ENCODE peak calls at places on chromosomes 4 and X, in seven cellular contexts. I is fibroblast of lung, M is PC-3, E is IMR-90, Y is GM23248, D is mesendoderm, R is endothelial cell of umbilical vein. Q is an unnamed sample.

GRCh38 chr4:15255537-15255936 is 172.3 kb upstream of the C1QTNF7 start:
- DNase-seq in I (no peak), M (no peak), E (no peak), Y (no peak), D (peak; percentile 14), R (no peak), Q (no peak)

GRCh38 chr4:104896623-104897296 is 249.9 kb upstream of the TET2 start:
- DNase-seq in I (peak; percentile 40), M (no peak), E (no peak), Y (no peak), D (no peak), R (no peak), Q (peak; percentile 56)

GRCh38 chr4:118417325-118417724 is 64.5 kb upstream of the PRSS12 start:
- DNase-seq in I (peak; percentile 75), M (no peak), E (peak; percentile 85), Y (peak; percentile 70), D (no peak), R (no peak), Q (peak; percentile 93)

GRCh38 chrX:41512394-41512793 is 65.3 kb downstream of the NYX start:
- DNase-seq in I (no peak), M (no peak), E (no peak), Y (no peak), D (no peak), R (no peak), Q (no peak)

GRCh38 chr4:27050731-27051130 is 190.1 kb downstream of the STIM2 start:
- DNase-seq in I (no peak), M (no peak), E (no peak), Y (no peak), D (no peak), R (no peak), Q (no peak)

GRCh38 chr4:2800691-2801596 is 8.1 kb downstream of the SH3BP2 start:
- DNase-seq in I (peak; percentile 73), M (no peak), E (peak; percentile 37), Y (peak; percentile 69), D (peak; percentile 79), R (peak; percentile 54), Q (no peak)

GRCh38 chr4:159206427-159206871 is 103.6 kb downstream of the RAPGEF2 start:
- DNase-seq in I (peak; percentile 69), M (peak; percentile 35), E (peak; percentile 76), Y (no peak), D (no peak), R (peak; percentile 73), Q (peak; percentile 60)

GRCh38 chr4:86233681-86234080 is 126.2 kb downstream of the MAPK10 start:
- DNase-seq in I (peak; percentile 95), M (no peak), E (peak; percentile 15), Y (peak; percentile 44), D (peak; percentile 81), R (no peak), Q (peak; percentile 41)

GRCh38 chr4:8653326-8654000 is 60.9 kb downstream of the CPZ start:
- DNase-seq in I (no peak), M (no peak), E (no peak), Y (no peak), D (no peak), R (no peak), Q (no peak)

GRCh38 chrX:7191681-7192110 is 43.7 kb upstream of the PUDP start:
- DNase-seq in I (no peak), M (peak; percentile 21), E (peak; percentile 5), Y (peak; percentile 4), D (peak; percentile 78), R (no peak), Q (no peak)

GRCh38 chrX:32842053-32842452 is 369.3 kb downstream of the DMD start:
- DNase-seq in I (no peak), M (no peak), E (no peak), Y (no peak), D (no peak), R (no peak), Q (no peak)

GRCh38 chrX:39309018-39309620 is 507.9 kb downstream of the MID1IP1 start:
- DNase-seq in I (peak; percentile 75), M (no peak), E (no peak), Y (peak; percentile 31), D (peak; percentile 16), R (peak; percentile 88), Q (peak; percentile 50)

GRCh38 chr4:47510506-47511143 is 25.6 kb downstream of the ATP10D start:
- DNase-seq in I (peak; percentile 33), M (peak; percentile 14), E (peak; percentile 43), Y (peak; percentile 60), D (peak; percentile 1), R (peak; percentile 68), Q (no peak)

GRCh38 chr4:106090826-106091225 is 195.6 kb downstream of the NPNT start:
- DNase-seq in I (no peak), M (no peak), E (no peak), Y (no peak), D (no peak), R (no peak), Q (no peak)

GRCh38 chr4:54440394-54441223 is 211.5 kb downstream of the PDGFRA start:
- DNase-seq in I (peak; percentile 20), M (peak; percentile 66), E (peak; percentile 34), Y (peak; percentile 68), D (peak; percentile 47), R (peak; percentile 42), Q (peak; percentile 18)
- H3K4me3 ChIP-seq in I (no peak overlapping the region), M (peak overlapping the region; percentile 3), E (no peak overlapping the region), Y (peak overlapping the region; percentile 59), D (no peak overlapping the region), R (no peak overlapping the region), Q (no peak overlapping the region)

GRCh38 chrX:37455381-37455780 is 106.2 kb downstream of the PRRG1 start:
- DNase-seq in I (no peak), M (peak; percentile 53), E (no peak), Y (no peak), D (no peak), R (no peak), Q (peak; percentile 2)

GRCh38 chrX:37454537-37455285 is 105.5 kb downstream of the PRRG1 start:
- DNase-seq in I (peak; percentile 76), M (peak; percentile 89), E (peak; percentile 29), Y (peak; percentile 26), D (peak; percentile 66), R (peak; percentile 32), Q (peak; percentile 82)

GRCh38 chrX:37453821-37454220 is 104.7 kb downstream of the PRRG1 start:
- DNase-seq in I (no peak), M (peak; percentile 22), E (no peak), Y (no peak), D (no peak), R (no peak), Q (peak; percentile 8)
- H3K9ac ChIP-seq in I (no peak overlapping the region), M (no peak overlapping the region), E (no peak overlapping the region), Y (no peak overlapping the region), D (no peak overlapping the region), R (no peak overlapping the region), Q (no peak overlapping the region)

GRCh38 chr4:88693792-88694191 is 3.8 kb downstream of the NAP1L5 start:
- DNase-seq in I (no peak), M (no peak), E (no peak), Y (no peak), D (no peak), R (peak; percentile 53), Q (no peak)

GRCh38 chr4:88698539-88698938 is 910 bp upstream of the NAP1L5 start:
- DNase-seq in I (no peak), M (no peak), E (no peak), Y (no peak), D (peak; percentile 44), R (no peak), Q (no peak)

GRCh38 chr4:88697588-88698329 is at the start of gene NAP1L5:
- DNase-seq in I (peak; percentile 81), M (no peak), E (peak; percentile 85), Y (peak; percentile 80), D (peak; percentile 63), R (peak; percentile 64), Q (peak; percentile 32)

GRCh38 chr4:88697113-88697512 is 516 bp downstream of the NAP1L5 start:
- DNase-seq in I (peak; percentile 45), M (no peak), E (peak; percentile 52), Y (peak; percentile 59), D (no peak), R (peak; percentile 31), Q (no peak)

GRCh38 chr4:88696620-88697019 is 1.0 kb downstream of the NAP1L5 start:
- DNase-seq in I (peak; percentile 29), M (no peak), E (peak; percentile 23), Y (peak; percentile 54), D (no peak), R (no peak), Q (no peak)
- H3K4me3 ChIP-seq in I (peak overlapping the region; percentile 87), M (no peak overlapping the region), E (peak overlapping the region; percentile 37), Y (peak overlapping the region; percentile 79), D (no peak overlapping the region), R (peak overlapping the region; percentile 93), Q (no peak overlapping the region)

GRCh38 chr4:6892909-6893202 is 16.8 kb upstream of the TBC1D14 start:
- DNase-seq in I (no peak), M (no peak), E (no peak), Y (no peak), D (no peak), R (no peak), Q (no peak)
- H3K9ac ChIP-seq in I (no peak overlapping the region), M (no peak overlapping the region), E (no peak overlapping the region), Y (no peak overlapping the region), D (no peak overlapping the region), R (no peak overlapping the region), Q (no peak overlapping the region)

GRCh38 chr4:186158021-186158859 is 33.1 kb upstream of the CYP4V2 start:
- DNase-seq in I (no peak), M (no peak), E (no peak), Y (no peak), D (no peak), R (no peak), Q (no peak)

GRCh38 chr4:186158966-186159365 is 32.4 kb upstream of the CYP4V2 start:
- DNase-seq in I (no peak), M (no peak), E (no peak), Y (no peak), D (no peak), R (no peak), Q (no peak)

GRCh38 chr4:186166852-186167512 is 24.4 kb upstream of the CYP4V2 start:
- DNase-seq in I (no peak), M (no peak), E (no peak), Y (no peak), D (no peak), R (no peak), Q (no peak)

GRCh38 chr4:186159613-186160012 is 31.8 kb upstream of the CYP4V2 start:
- DNase-seq in I (no peak), M (no peak), E (no peak), Y (no peak), D (no peak), R (no peak), Q (no peak)

DNA sequence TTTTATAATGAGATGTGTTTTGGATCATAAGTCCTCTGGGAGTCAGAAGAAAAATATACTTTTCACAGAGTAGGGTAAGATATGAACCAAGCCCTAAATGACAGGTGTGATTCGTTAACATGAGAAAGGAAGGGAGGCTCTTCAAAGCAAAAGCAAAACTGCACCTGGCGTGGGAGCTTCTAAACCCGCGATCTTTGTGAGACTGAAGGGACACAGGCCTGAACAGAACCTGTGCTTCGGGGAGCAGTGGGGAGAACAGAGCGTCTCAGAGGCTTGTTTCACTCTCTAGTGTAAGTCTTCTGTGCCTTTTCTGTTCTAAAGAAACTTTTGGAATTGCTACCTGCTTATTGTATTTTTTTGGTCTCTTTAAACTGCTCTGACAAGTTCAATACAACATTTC is 30.2 kb upstream of the CYP4V2 start:
- DNase-seq in I (no peak), M (no peak), E (no peak), Y (no peak), D (no peak), R (no peak), Q (no peak)
- H3K4me3 ChIP-seq in I (no peak overlapping the region), M (no peak overlapping the region), E (no peak overlapping the region), Y (no peak overlapping the region), D (no peak overlapping the region), R (no peak overlapping the region), Q (no peak overlapping the region)

GRCh38 chr4:153111426-153112070 is 92.7 kb upstream of the TRIM2 start:
- DNase-seq in I (no peak), M (no peak), E (no peak), Y (no peak), D (no peak), R (no peak), Q (no peak)
- H3K9ac ChIP-seq in I (no peak overlapping the region), M (no peak overlapping the region), E (no peak overlapping the region), Y (no peak overlapping the region), D (no peak overlapping the region), R (no peak overlapping the region), Q (no peak overlapping the region)